ENCODE peak calls at places on chromosomes 11 and 22, in four cellular contexts. One of them, this sample, is unnamed.

GRCh38 chr22:34897126-34897525 is 168.8 kb upstream of the ISX start:
- DNase-seq in cardiac muscle cell: no peak
- DNase-seq in adrenal gland: no peak
- DNase-seq in uterus: no peak
- DNase-seq in this sample: no peak

GRCh38 chr11:116644201-116644947 is 128.4 kb downstream of the BUD13 start:
- DNase-seq in cardiac muscle cell: no peak
- DNase-seq in adrenal gland: no peak
- DNase-seq in uterus: no peak
- DNase-seq in this sample: no peak

GRCh38 chr11:30317030-30317429 is 5.9 kb upstream of the ARL14EP start:
- DNase-seq in cardiac muscle cell: no peak
- DNase-seq in adrenal gland: no peak
- DNase-seq in uterus: no peak
- DNase-seq in this sample: no peak

GRCh38 chr11:19352072-19352735 is 111.5 kb upstream of the E2F8 start:
- DNase-seq in cardiac muscle cell: no peak
- DNase-seq in adrenal gland: no peak
- DNase-seq in uterus: no peak
- DNase-seq in this sample: no peak

GRCh38 chr11:119741369-119742262 is 12.6 kb upstream of the NECTIN1 start:
- DNase-seq in cardiac muscle cell: peak; percentile 34
- DNase-seq in adrenal gland: no peak
- DNase-seq in uterus: no peak
- DNase-seq in this sample: peak; percentile 59

GRCh38 chr11:8285796-8286195 is 22.1 kb upstream of the LMO1 start:
- DNase-seq in cardiac muscle cell: no peak
- DNase-seq in adrenal gland: peak; percentile 21
- DNase-seq in uterus: no peak
- DNase-seq in this sample: no peak

GRCh38 chr11:68889948-68890446 is 13.6 kb downstream of the MRPL21 start:
- DNase-seq in cardiac muscle cell: peak; percentile 80
- DNase-seq in adrenal gland: no peak
- DNase-seq in uterus: peak; percentile 79
- DNase-seq in this sample: no peak

GRCh38 chr11:116173946-116174911 is 598.6 kb downstream of the BUD13 start:
- DNase-seq in cardiac muscle cell: no peak
- DNase-seq in adrenal gland: peak; percentile 38
- DNase-seq in uterus: no peak
- DNase-seq in this sample: no peak

GRCh38 chr11:124440608-124441007 is 4.9 kb downstream of the OR8B8 start:
- DNase-seq in cardiac muscle cell: no peak
- DNase-seq in adrenal gland: no peak
- DNase-seq in uterus: no peak
- DNase-seq in this sample: no peak

GRCh38 chr11:100964400-100964799 is 165.2 kb downstream of the PGR start:
- DNase-seq in cardiac muscle cell: peak; percentile 81
- DNase-seq in adrenal gland: no peak
- DNase-seq in uterus: no peak
- DNase-seq in this sample: no peak

GRCh38 chr22:45376009-45376408 is 37.4 kb downstream of the SMC1B start:
- DNase-seq in cardiac muscle cell: no peak
- DNase-seq in adrenal gland: no peak
- DNase-seq in uterus: no peak
- DNase-seq in this sample: no peak

GRCh38 chr22:45896153-45896951 is 80.6 kb downstream of the WNT7B start:
- DNase-seq in cardiac muscle cell: no peak
- DNase-seq in adrenal gland: no peak
- DNase-seq in uterus: no peak
- DNase-seq in this sample: no peak

GRCh38 chr11:103897156-103897555 is 139.3 kb upstream of the DDI1 start:
- DNase-seq in cardiac muscle cell: no peak
- DNase-seq in adrenal gland: no peak
- DNase-seq in uterus: no peak
- DNase-seq in this sample: no peak

DNA sequence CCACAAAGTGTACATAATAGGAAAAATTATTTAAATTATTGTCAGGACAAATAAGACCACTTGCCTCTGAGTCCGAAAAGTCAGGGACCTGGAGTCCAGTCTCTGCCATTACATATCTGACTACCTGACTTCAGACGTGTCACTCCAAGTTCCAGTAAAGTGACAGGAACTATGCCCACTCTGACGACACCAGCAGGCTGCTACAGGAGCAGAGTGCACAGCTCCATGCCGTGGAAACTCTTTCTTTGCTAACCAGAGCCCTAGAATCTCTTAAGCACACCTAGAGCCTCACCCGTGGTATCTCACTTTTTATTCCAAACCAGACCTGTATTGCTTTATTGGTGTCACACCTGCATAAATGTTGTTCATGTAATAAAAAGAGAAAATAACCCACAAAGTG is 93.7 kb downstream of the PLEKHA7 start:
- DNase-seq in cardiac muscle cell: no peak
- DNase-seq in adrenal gland: no peak
- DNase-seq in uterus: no peak
- DNase-seq in this sample: no peak
- H3K27ac ChIP-seq in cardiac muscle cell: no peak overlapping the region
- H3K27ac ChIP-seq in adrenal gland: no peak overlapping the region
- H3K27ac ChIP-seq in uterus: no peak overlapping the region
- H3K27ac ChIP-seq in this sample: no peak overlapping the region

GRCh38 chr11:33719587-33719986 is 16.6 kb downstream of the CD59 start:
- DNase-seq in cardiac muscle cell: no peak
- DNase-seq in adrenal gland: no peak
- DNase-seq in uterus: no peak
- DNase-seq in this sample: no peak
- H3K27ac ChIP-seq in cardiac muscle cell: no peak overlapping the region
- H3K27ac ChIP-seq in adrenal gland: no peak overlapping the region
- H3K27ac ChIP-seq in uterus: no peak overlapping the region
- H3K27ac ChIP-seq in this sample: no peak overlapping the region

DNA sequence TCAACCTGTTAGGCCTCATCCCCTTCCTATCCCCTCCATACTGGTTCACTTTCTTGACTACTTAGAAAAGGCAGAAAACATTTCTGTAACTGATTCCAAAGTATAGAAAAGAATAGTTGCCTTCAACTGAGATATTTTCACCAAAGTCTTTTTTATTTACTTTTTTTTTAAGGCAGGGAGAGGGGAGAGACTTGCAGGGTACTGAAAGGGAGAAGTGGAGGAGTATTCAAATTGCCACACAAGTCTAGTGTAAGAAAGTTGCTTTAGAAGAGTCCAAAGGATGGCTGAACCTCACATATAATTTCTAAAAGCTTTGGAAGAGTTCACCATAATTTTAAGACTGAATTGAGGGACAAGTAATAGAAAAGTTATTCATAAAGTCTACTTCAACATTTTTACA is 6.3 kb downstream of the PHF21A start:
- DNase-seq in cardiac muscle cell: no peak
- DNase-seq in adrenal gland: no peak
- DNase-seq in uterus: no peak
- DNase-seq in this sample: no peak
- H3K27ac ChIP-seq in cardiac muscle cell: peak overlapping the region; percentile 85
- H3K27ac ChIP-seq in adrenal gland: no peak overlapping the region
- H3K27ac ChIP-seq in uterus: peak overlapping the region; percentile 63
- H3K27ac ChIP-seq in this sample: no peak overlapping the region

DNA sequence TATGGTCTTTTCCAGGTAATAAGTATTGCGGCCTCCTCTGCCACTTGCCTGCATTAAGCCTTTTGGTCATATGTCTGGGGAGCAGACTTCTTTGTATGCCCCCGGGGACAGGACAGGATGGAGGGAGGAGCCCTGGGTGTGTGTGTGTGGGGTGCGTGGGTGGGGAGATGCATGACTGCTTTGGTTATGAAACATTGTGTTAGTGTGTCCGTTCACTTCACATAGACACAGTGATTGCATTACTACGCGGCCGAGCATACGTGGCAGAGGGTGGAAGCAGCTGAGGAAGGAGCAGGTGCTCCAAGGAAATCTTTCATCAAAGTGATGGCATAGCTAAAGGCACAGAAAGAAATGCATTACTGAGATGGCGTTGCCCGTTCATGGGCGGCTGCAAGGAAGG is 260.3 kb downstream of the ST3GAL4 start:
- DNase-seq in cardiac muscle cell: no peak
- DNase-seq in adrenal gland: no peak
- DNase-seq in uterus: no peak
- DNase-seq in this sample: no peak
- H3K27ac ChIP-seq in cardiac muscle cell: no peak overlapping the region
- H3K27ac ChIP-seq in adrenal gland: no peak overlapping the region
- H3K27ac ChIP-seq in uterus: no peak overlapping the region
- H3K27ac ChIP-seq in this sample: no peak overlapping the region

DNA sequence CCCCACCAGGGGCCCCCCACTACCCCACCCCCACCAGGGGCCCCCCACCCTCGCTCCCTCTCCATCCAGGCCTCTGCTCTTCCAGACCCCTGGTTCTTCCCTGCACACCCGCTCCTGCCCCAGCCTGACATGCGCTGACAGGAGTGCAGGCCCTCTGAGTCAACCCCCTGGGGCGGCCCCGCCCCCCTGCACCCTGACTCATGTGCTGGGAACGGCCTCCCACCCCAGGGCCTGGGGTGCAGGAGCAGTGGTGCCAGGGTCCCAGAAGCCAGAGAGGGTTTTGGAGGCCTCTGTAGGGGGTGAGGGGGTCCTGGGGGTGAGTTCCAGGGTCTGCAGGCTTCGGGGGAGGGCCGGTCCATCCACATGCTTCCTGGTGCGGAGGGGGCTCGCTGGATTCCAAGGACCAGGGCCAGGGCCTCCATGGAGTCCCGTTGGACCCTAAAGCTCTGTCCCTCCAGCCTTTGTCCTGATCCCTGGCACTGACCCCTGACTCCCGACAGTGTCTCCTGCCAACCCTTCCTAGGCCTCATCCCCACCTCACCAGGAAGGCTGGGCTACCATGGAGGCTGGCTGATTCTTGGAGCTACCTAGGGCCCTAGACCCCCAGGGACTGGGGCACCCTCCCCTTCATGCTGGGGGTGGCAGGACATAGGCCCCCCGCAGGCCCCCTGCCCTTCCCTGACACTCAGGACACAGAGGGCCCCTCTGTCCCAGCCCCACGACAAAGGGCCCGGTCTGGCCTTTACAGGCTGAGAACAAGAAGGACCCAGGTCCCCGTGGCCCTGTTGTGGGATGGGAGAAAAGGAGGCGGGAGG is 583 bp upstream of the PKP3 start:
- DNase-seq in cardiac muscle cell: peak; percentile 76
- DNase-seq in adrenal gland: no peak
- DNase-seq in uterus: no peak
- DNase-seq in this sample: no peak
- H3K27ac ChIP-seq in cardiac muscle cell: no peak overlapping the region
- H3K27ac ChIP-seq in adrenal gland: no peak overlapping the region
- H3K27ac ChIP-seq in uterus: no peak overlapping the region
- H3K27ac ChIP-seq in this sample: no peak overlapping the region